ENCODE peak calls at places on chromosomes 6 and 20, in seven cellular contexts. N is CD4-positive, alpha-beta memory T cell; H is psoas muscle; D is fibroblast of lung; Y is cardiac muscle cell; T is right atrium auricular region; R is adrenal gland. E is an unnamed sample. For H3K9me3, the result is how much of the 10 kb centered on the place peaks cover.

GRCh38 chr6:12051861-12052368 is 39.8 kb downstream of the HIVEP1 start:
- DNase-seq in N (peak), H (no peak), D (peak), Y (no peak), T (no peak), R (no peak), E (peak)

GRCh38 chr20:17652411-17652810 is 29.6 kb downstream of the RRBP1 start:
- DNase-seq in N (no peak), H (no peak), D (no peak), Y (no peak), T (no peak), R (no peak), E (no peak)

GRCh38 chr6:6546318-6547110 is 42.0 kb upstream of the LY86 start:
- DNase-seq in N (no peak), H (peak), D (peak), Y (peak), T (no peak), R (peak), E (peak)

GRCh38 chr6:135358907-135359459 is 138.6 kb downstream of the AHI1 start:
- DNase-seq in N (no peak), H (no peak), D (peak), Y (no peak), T (no peak), R (no peak), E (no peak)

GRCh38 chr6:20211941-20212391 is 303 bp downstream of the MBOAT1 start:
- DNase-seq in N (peak), H (no peak), D (peak), Y (peak), T (no peak), R (no peak), E (no peak)

GRCh38 chr6:155524249-155524651 is 68.6 kb upstream of the NOX3 start:
- DNase-seq in N (no peak), H (no peak), D (peak), Y (no peak), T (no peak), R (peak), E (peak)

GRCh38 chr20:1819311-1820136 is 75.7 kb upstream of the SIRPA start:
- DNase-seq in N (no peak), H (no peak), D (no peak), Y (no peak), T (no peak), R (peak), E (no peak)

GRCh38 chr6:136146130-136146529 is 104.0 kb downstream of the MTFR2 start:
- DNase-seq in N (no peak), H (no peak), D (peak), Y (no peak), T (no peak), R (no peak), E (no peak)

GRCh38 chr20:61356171-61356570 is 104.1 kb downstream of the CDH4 start:
- DNase-seq in N (no peak), H (no peak), D (no peak), Y (no peak), T (no peak), R (no peak), E (no peak)

GRCh38 chr20:50680106-50680960 is 11.0 kb downstream of the RIPOR3 start:
- DNase-seq in N (no peak), H (peak), D (peak), Y (no peak), T (no peak), R (peak), E (no peak)

GRCh38 chr6:158669145-158670035 is 19.5 kb downstream of the SYTL3 start:
- DNase-seq in N (no peak), H (no peak), D (peak), Y (no peak), T (peak), R (no peak), E (no peak)

GRCh38 chr20:17651761-17652388 is 30.2 kb downstream of the RRBP1 start:
- DNase-seq in N (no peak), H (no peak), D (no peak), Y (no peak), T (no peak), R (no peak), E (no peak)

GRCh38 chr6:73236147-73236750 is 11.0 kb upstream of the KHDC1L start:
- DNase-seq in N (no peak), H (no peak), D (peak), Y (no peak), T (no peak), R (no peak), E (no peak)

GRCh38 chr20:36836591-36837329 is 39.2 kb upstream of the TLDC2 start:
- DNase-seq in N (no peak), H (peak), D (no peak), Y (peak), T (no peak), R (peak), E (peak)

GRCh38 chr6:43740321-43740960 is 29.6 kb upstream of the VEGFA start:
- DNase-seq in N (no peak), H (no peak), D (no peak), Y (no peak), T (no peak), R (peak), E (no peak)

GRCh38 chr6:129555206-129555832 is 154.7 kb downstream of the ARHGAP18 start:
- DNase-seq in N (no peak), H (no peak), D (peak), Y (no peak), T (no peak), R (no peak), E (no peak)

GRCh38 chr20:9427430-9427829 is 87.0 kb upstream of the LAMP5 start:
- DNase-seq in N (no peak), H (no peak), D (no peak), Y (no peak), T (no peak), R (no peak), E (no peak)

GRCh38 chr20:21719592-21720214 is 14.2 kb downstream of the PAX1 start:
- DNase-seq in N (no peak), H (no peak), D (peak), Y (peak), T (peak), R (peak), E (peak)

GRCh38 chr20:50344232-50345071 is 153.8 kb downstream of the CEBPB start:
- DNase-seq in N (no peak), H (no peak), D (no peak), Y (no peak), T (no peak), R (no peak), E (no peak)

GRCh38 chr20:9306521-9306920 is 207.9 kb upstream of the LAMP5 start:
- DNase-seq in N (no peak), H (no peak), D (peak), Y (no peak), T (no peak), R (no peak), E (no peak)

GRCh38 chr20:32573167-32573851 is 11.8 kb downstream of the NOL4L start:
- DNase-seq in N (no peak), H (no peak), D (no peak), Y (no peak), T (no peak), R (no peak), E (no peak)

GRCh38 chr20:62778601-62779416 is 17.5 kb upstream of the MRGBP start:
- DNase-seq in N (peak), H (no peak), D (no peak), Y (no peak), T (no peak), R (no peak), E (no peak)

GRCh38 chr20:2470051-2470431 is 548 bp downstream of the SNRPB start:
- DNase-seq in N (peak), H (peak), D (peak), Y (peak), T (no peak), R (peak), E (peak)

DNA sequence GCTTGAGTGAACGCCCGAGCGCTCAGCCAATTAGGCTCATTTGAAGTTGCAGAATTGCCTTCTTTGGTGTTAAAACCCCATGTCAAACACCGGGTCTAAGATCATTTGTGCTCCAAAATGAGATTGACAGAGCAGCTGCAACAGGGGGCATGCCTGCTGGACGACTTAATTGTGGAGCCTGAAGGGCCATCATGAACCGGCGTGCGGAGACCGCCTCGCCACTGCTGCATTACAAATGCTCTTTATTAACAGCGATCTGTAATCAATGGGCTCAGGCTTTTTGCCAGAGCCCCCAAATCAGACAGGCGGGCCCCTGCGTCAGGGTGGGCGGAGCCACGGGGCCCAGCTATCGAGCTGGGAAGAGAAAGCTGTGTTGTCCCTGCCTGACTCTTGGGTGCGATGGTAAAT is 183.2 kb downstream of the SIM1 start:
- DNase-seq in N (no peak), H (no peak), D (no peak), Y (peak), T (no peak), R (no peak), E (no peak)
- H3K4me3 ChIP-seq in N (no peak), H (peak), D (peak), Y (peak), T (no peak), R (peak), E (no peak)

DNA sequence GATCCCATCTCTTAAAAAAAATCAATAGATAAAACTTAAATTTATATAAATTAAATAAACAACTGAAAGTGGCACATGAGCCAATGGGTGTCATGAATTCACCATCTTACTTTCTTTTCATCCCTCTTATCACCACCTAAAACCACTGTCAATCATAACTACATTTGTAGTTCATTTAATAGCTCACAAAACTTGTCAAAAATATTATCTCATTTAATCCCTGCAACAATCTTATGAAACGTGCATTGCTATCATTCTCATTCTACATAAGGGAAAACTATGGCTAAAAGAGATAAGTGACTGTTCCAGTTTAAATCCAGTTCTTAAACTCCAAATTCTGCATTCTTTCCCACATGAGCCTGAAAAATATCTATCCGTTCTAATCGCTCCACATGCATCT is 80.6 kb upstream of the BEND6 start:
- DNase-seq in N (no peak), H (no peak), D (no peak), Y (no peak), T (no peak), R (no peak), E (no peak)
- H3K9me3 ChIP-seq in N (under half), H (under half), D (under half), Y (under half), T (under half), R (under half), E (under half)

DNA sequence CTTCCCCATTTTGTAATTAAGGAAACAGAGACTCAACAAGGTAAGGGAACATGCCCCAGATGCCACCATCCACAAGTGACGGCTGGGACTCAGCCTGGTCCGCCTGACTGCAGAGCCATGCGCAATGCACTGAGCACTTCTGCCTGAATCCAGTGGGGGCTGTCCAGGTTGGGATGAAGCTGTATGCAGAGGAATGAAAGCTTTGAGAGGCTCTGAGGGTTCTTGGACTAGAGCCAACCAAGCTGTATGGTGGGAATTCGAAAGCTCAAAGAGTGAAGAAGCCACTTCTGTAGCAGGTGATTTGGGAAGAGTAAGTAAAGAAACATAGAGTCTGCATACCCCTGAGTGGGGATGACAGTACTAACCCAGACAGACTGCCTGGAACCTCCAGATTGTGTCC is 127.6 kb upstream of the AKAP12 start:
- DNase-seq in N (no peak), H (no peak), D (no peak), Y (peak), T (no peak), R (no peak), E (no peak)
- H3K4me3 ChIP-seq in N (no peak), H (no peak), D (no peak), Y (no peak), T (no peak), R (no peak), E (no peak)

GRCh38 chr6:169376458-169376857 is 122.8 kb upstream of the THBS2 start:
- DNase-seq in N (no peak), H (no peak), D (no peak), Y (no peak), T (no peak), R (no peak), E (no peak)
- H3K9me3 ChIP-seq in N (under half), H (under half), D (under half), Y (under half), T (under half), R (under half), E (under half)

GRCh38 chr20:23437126-23437894 is 2.2 kb upstream of the CSTL1 start:
- DNase-seq in N (no peak), H (no peak), D (no peak), Y (no peak), T (no peak), R (no peak), E (no peak)

GRCh38 chr20:23433628-23434027 is 5.9 kb upstream of the CSTL1 start:
- DNase-seq in N (no peak), H (no peak), D (no peak), Y (no peak), T (no peak), R (no peak), E (no peak)

GRCh38 chr20:23434521-23435313 is 4.8 kb upstream of the CSTL1 start:
- DNase-seq in N (no peak), H (no peak), D (no peak), Y (no peak), T (no peak), R (no peak), E (no peak)

GRCh38 chr20:23435675-23436539 is 3.6 kb upstream of the CSTL1 start:
- DNase-seq in N (no peak), H (no peak), D (no peak), Y (no peak), T (no peak), R (peak), E (no peak)

GRCh38 chr20:23436681-23437080 is 2.8 kb upstream of the CSTL1 start:
- DNase-seq in N (no peak), H (no peak), D (no peak), Y (no peak), T (no peak), R (no peak), E (no peak)
- H3K4me3 ChIP-seq in N (no peak), H (no peak), D (no peak), Y (no peak), T (no peak), R (no peak), E (no peak)

GRCh38 chr20:48624315-48625020 is 203.3 kb downstream of the PREX1 start:
- DNase-seq in N (no peak), H (no peak), D (no peak), Y (no peak), T (no peak), R (no peak), E (no peak)
- H3K9me3 ChIP-seq in N (under half), H (under half), D (under half), Y (under half), T (under half), R (under half), E (under half)

GRCh38 chr6:77763124-77763523 is 110.3 kb downstream of the MEI4 start:
- DNase-seq in N (no peak), H (no peak), D (no peak), Y (no peak), T (no peak), R (no peak), E (no peak)
- H3K4me3 ChIP-seq in N (no peak), H (no peak), D (no peak), Y (no peak), T (no peak), R (no peak), E (no peak)